ENCODE peak calls at places on chromosomes 2 and 18, in nine cellular contexts. K is fibroblast of lung; H is lower lobe of right lung; T is PC-3; S is PC-9; G is small intestine; M is CD8-positive, alpha-beta T cell; A is cardiac muscle cell; E is right lobe of liver. R is an unnamed sample. For H3K4me1, the result is how much of the 10 kb centered on the place peaks cover.

GRCh38 chr2:95317665-95318425 is 20.7 kb downstream of the KCNIP3 start:
- DNase-seq in K (no peak), H (no peak), T (no peak), S (no peak), G (no peak), M (no peak), A (no peak), E (no peak), R (no peak)

GRCh38 chr2:121360566-121361300 is 75.7 kb upstream of the TFCP2L1 start:
- DNase-seq in K (peak), H (peak), T (peak), S (peak), G (peak), M (no peak), A (peak), E (no peak), R (peak)

GRCh38 chr2:201881382-201881720 is 75.0 kb downstream of the CDK15 start:
- DNase-seq in K (no peak), H (no peak), T (no peak), S (no peak), G (no peak), M (no peak), A (no peak), E (no peak), R (no peak)

GRCh38 chr2:54416166-54416798 is 39.8 kb upstream of the SPTBN1 start:
- DNase-seq in K (peak), H (peak), T (no peak), S (peak), G (no peak), M (no peak), A (peak), E (no peak), R (peak)

GRCh38 chr18:44035554-44035953 is 645.1 kb upstream of the SETBP1 start:
- DNase-seq in K (peak), H (no peak), T (no peak), S (no peak), G (no peak), M (no peak), A (peak), E (no peak), R (no peak)

GRCh38 chr2:38751847-38752410 is 768 bp upstream of the SRSF7 start:
- DNase-seq in K (no peak), H (no peak), T (no peak), S (no peak), G (no peak), M (no peak), A (no peak), E (no peak), R (no peak)

GRCh38 chr2:213251618-213252017 is 32.6 kb upstream of the SPAG16 start:
- DNase-seq in K (peak), H (no peak), T (peak), S (no peak), G (peak), M (no peak), A (peak), E (no peak), R (no peak)

GRCh38 chr2:10446631-10447030 is 1.5 kb downstream of the ODC1 start:
- DNase-seq in K (no peak), H (no peak), T (no peak), S (no peak), G (no peak), M (no peak), A (no peak), E (no peak), R (no peak)

GRCh38 chr2:61952291-61952690 is 46.8 kb downstream of the COMMD1 start:
- DNase-seq in K (no peak), H (no peak), T (no peak), S (no peak), G (no peak), M (no peak), A (no peak), E (no peak), R (no peak)

GRCh38 chr2:262117-262516 is 1.7 kb downstream of the SH3YL1 start:
- DNase-seq in K (no peak), H (no peak), T (no peak), S (no peak), G (no peak), M (no peak), A (no peak), E (no peak), R (no peak)

GRCh38 chr18:77086034-77086433 is 46.5 kb downstream of the MBP start:
- DNase-seq in K (peak), H (no peak), T (peak), S (no peak), G (no peak), M (no peak), A (peak), E (no peak), R (no peak)

GRCh38 chr2:165069131-165069530 is 113.8 kb upstream of the SLC38A11 start:
- DNase-seq in K (no peak), H (no peak), T (no peak), S (no peak), G (no peak), M (no peak), A (no peak), E (no peak), R (no peak)

GRCh38 chr2:80687524-80687923 is 383.0 kb upstream of the LRRTM1 start:
- DNase-seq in K (no peak), H (no peak), T (no peak), S (no peak), G (no peak), M (no peak), A (no peak), E (no peak), R (no peak)

GRCh38 chr18:55272510-55273243 is 313.4 kb upstream of the CCDC68 start:
- DNase-seq in K (peak), H (no peak), T (no peak), S (no peak), G (no peak), M (no peak), A (peak), E (no peak), R (no peak)

GRCh38 chr18:9454061-9454703 is 21.1 kb upstream of the RALBP1 start:
- DNase-seq in K (no peak), H (no peak), T (no peak), S (no peak), G (no peak), M (no peak), A (peak), E (no peak), R (no peak)

GRCh38 chr2:213001285-213001910 is 150.0 kb downstream of the IKZF2 start:
- DNase-seq in K (peak), H (no peak), T (no peak), S (no peak), G (no peak), M (no peak), A (no peak), E (no peak), R (no peak)

GRCh38 chr2:227324671-227325055 is 388 bp upstream of the MFF start:
- DNase-seq in K (no peak), H (no peak), T (no peak), S (peak), G (no peak), M (peak), A (no peak), E (no peak), R (no peak)

GRCh38 chr18:78754311-78755043 is 225.1 kb upstream of the SALL3 start:
- DNase-seq in K (no peak), H (peak), T (no peak), S (no peak), G (no peak), M (no peak), A (no peak), E (no peak), R (no peak)

GRCh38 chr2:9160732-9161131 is 45.9 kb upstream of the ASAP2 start:
- DNase-seq in K (no peak), H (no peak), T (no peak), S (no peak), G (no peak), M (no peak), A (no peak), E (no peak), R (no peak)

GRCh38 chr18:22282311-22283235 is 113.2 kb downstream of the GATA6 start:
- DNase-seq in K (peak), H (no peak), T (peak), S (peak), G (peak), M (peak), A (peak), E (no peak), R (no peak)

GRCh38 chr18:48711651-48712486 is 173.0 kb downstream of the CTIF start:
- DNase-seq in K (peak), H (no peak), T (peak), S (peak), G (peak), M (no peak), A (peak), E (peak), R (no peak)

GRCh38 chr2:28457237-28457636 is 38.6 kb upstream of the PLB1 start:
- DNase-seq in K (no peak), H (no peak), T (no peak), S (no peak), G (no peak), M (no peak), A (no peak), E (no peak), R (no peak)

GRCh38 chr2:36485521-36485920 is 112.4 kb downstream of the FEZ2 start:
- DNase-seq in K (peak), H (no peak), T (peak), S (peak), G (no peak), M (no peak), A (peak), E (no peak), R (no peak)

GRCh38 chr2:24191848-24192247 is 17.0 kb downstream of the FAM228A start:
- DNase-seq in K (no peak), H (no peak), T (no peak), S (no peak), G (no peak), M (no peak), A (no peak), E (no peak), R (no peak)

GRCh38 chr2:191158179-191158578 is 7.4 kb upstream of the STAT4 start:
- DNase-seq in K (no peak), H (no peak), T (no peak), S (no peak), G (no peak), M (no peak), A (no peak), E (no peak), R (no peak)

GRCh38 chr2:57475391-57475790 is 571.2 kb upstream of the VRK2 start:
- DNase-seq in K (no peak), H (no peak), T (no peak), S (no peak), G (no peak), M (no peak), A (no peak), E (no peak), R (no peak)

GRCh38 chr18:217532-218334 is 50.1 kb downstream of the THOC1 start:
- DNase-seq in K (no peak), H (no peak), T (no peak), S (no peak), G (peak), M (no peak), A (no peak), E (no peak), R (no peak)

GRCh38 chr18:2981212-2981728 is 31.7 kb downstream of the LPIN2 start:
- DNase-seq in K (peak), H (no peak), T (peak), S (no peak), G (peak), M (no peak), A (peak), E (no peak), R (no peak)

GRCh38 chr2:129778608-129778877 is 200.9 kb upstream of the RAB6C start:
- DNase-seq in K (no peak), H (no peak), T (no peak), S (no peak), G (no peak), M (no peak), A (no peak), E (no peak), R (no peak)

GRCh38 chr2:172223601-172224054 is 120.9 kb upstream of the DLX2 start:
- DNase-seq in K (no peak), H (no peak), T (no peak), S (no peak), G (peak), M (no peak), A (no peak), E (no peak), R (no peak)

GRCh38 chr2:70796247-70796646 is 5.8 kb upstream of the FIGLA start:
- DNase-seq in K (no peak), H (no peak), T (no peak), S (no peak), G (no peak), M (no peak), A (no peak), E (no peak), R (no peak)

GRCh38 chr2:54543736-54544396 is 87.7 kb downstream of the SPTBN1 start:
- DNase-seq in K (no peak), H (no peak), T (no peak), S (no peak), G (no peak), M (no peak), A (no peak), E (no peak), R (no peak)

GRCh38 chr2:223614534-223614933 is 12.4 kb upstream of the SCG2 start:
- DNase-seq in K (no peak), H (no peak), T (no peak), S (no peak), G (no peak), M (no peak), A (no peak), E (no peak), R (no peak)

GRCh38 chr2:31239842-31240198 is 5.9 kb downstream of the EHD3 start:
- DNase-seq in K (peak), H (no peak), T (no peak), S (no peak), G (no peak), M (no peak), A (peak), E (peak), R (peak)

GRCh38 chr2:120520929-120521912 is 175.3 kb downstream of the INHBB start:
- DNase-seq in K (peak), H (no peak), T (peak), S (peak), G (peak), M (no peak), A (peak), E (no peak), R (no peak)

GRCh38 chr2:78992451-78992806 is 33.1 kb upstream of the REG3G start:
- DNase-seq in K (no peak), H (no peak), T (peak), S (no peak), G (no peak), M (no peak), A (peak), E (no peak), R (no peak)

GRCh38 chr18:46164920-46165319 is 60.7 kb downstream of the HAUS1 start:
- DNase-seq in K (no peak), H (no peak), T (no peak), S (no peak), G (no peak), M (no peak), A (no peak), E (no peak), R (no peak)

GRCh38 chr18:59172664-59173249 is 33.1 kb downstream of the SEC11C start:
- DNase-seq in K (peak), H (no peak), T (no peak), S (no peak), G (no peak), M (no peak), A (peak), E (no peak), R (no peak)

GRCh38 chr2:40033781-40034180 is 254.7 kb upstream of the THUMPD2 start:
- DNase-seq in K (no peak), H (no peak), T (no peak), S (no peak), G (no peak), M (no peak), A (peak), E (no peak), R (no peak)

GRCh38 chr2:64133828-64134227 is 10.4 kb downstream of the PELI1 start:
- DNase-seq in K (peak), H (no peak), T (peak), S (no peak), G (no peak), M (no peak), A (peak), E (no peak), R (no peak)

GRCh38 chr2:64134813-64135212 is 9.4 kb downstream of the PELI1 start:
- DNase-seq in K (no peak), H (no peak), T (no peak), S (no peak), G (no peak), M (no peak), A (no peak), E (no peak), R (no peak)

GRCh38 chr2:64137567-64137966 is 6.7 kb downstream of the PELI1 start:
- DNase-seq in K (peak), H (no peak), T (no peak), S (no peak), G (no peak), M (no peak), A (peak), E (no peak), R (no peak)

GRCh38 chr2:64133354-64133753 is 10.9 kb downstream of the PELI1 start:
- DNase-seq in K (no peak), H (no peak), T (no peak), S (no peak), G (no peak), M (no peak), A (no peak), E (no peak), R (no peak)

GRCh38 chr2:64135421-64135820 is 8.8 kb downstream of the PELI1 start:
- DNase-seq in K (no peak), H (no peak), T (no peak), S (no peak), G (no peak), M (no peak), A (no peak), E (no peak), R (no peak)
- H3K4me1 ChIP-seq in K (under half), H (half or more), T (under half), S (under half), G (under half), M (under half), A (under half), E (under half), R (half or more)

DNA sequence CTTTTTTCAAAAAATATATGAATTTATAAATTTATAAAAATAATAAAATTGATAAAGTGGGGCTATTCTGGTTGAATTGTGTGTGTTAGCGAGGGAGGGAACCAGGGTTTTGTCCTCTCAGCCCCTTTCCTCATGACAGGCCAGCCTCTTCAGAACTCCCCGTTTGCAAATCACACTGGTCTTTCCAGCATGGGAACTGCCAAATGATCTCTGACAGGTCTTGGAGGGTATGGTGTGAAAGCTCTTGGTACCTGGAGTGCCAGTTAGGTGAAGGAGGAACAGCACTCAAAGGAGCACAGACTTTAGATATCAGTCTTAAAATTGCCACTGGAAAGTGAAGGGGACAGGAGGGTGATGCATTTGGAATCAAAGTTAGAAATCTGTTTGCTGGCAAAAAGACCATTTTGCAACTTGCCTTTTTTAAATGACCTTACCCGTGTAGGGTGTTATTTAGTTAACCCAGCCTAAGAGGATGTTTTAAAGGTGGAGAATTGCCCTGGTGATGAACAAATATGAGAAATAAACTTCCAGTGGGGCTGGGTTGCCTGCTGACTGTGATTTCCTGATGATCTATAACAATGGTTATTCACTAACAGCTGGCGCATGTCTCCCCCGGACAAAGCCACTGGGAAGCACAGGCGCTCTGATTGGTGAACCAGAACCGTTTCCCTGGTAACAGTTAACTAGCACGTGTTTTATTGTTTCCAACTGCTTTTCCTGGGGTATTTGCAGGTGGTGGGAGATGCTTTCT is 85.3 kb upstream of the EFEMP1 start:
- DNase-seq in K (peak), H (no peak), T (peak), S (no peak), G (no peak), M (no peak), A (peak), E (no peak), R (peak)
- H3K4me1 ChIP-seq in K (under half), H (under half), T (under half), S (under half), G (under half), M (under half), A (under half), E (under half), R (under half)

GRCh38 chr2:25570161-25570840 is 103.1 kb downstream of the DTNB start:
- DNase-seq in K (no peak), H (no peak), T (no peak), S (no peak), G (no peak), M (no peak), A (peak), E (no peak), R (no peak)

GRCh38 chr2:25566094-25566493 is 107.3 kb downstream of the DTNB start:
- DNase-seq in K (no peak), H (no peak), T (no peak), S (no peak), G (no peak), M (no peak), A (no peak), E (no peak), R (no peak)

GRCh38 chr2:25566694-25567093 is 106.7 kb downstream of the DTNB start:
- DNase-seq in K (no peak), H (no peak), T (no peak), S (no peak), G (peak), M (no peak), A (peak), E (peak), R (no peak)

GRCh38 chr2:25572638-25573037 is 100.7 kb downstream of the DTNB start:
- DNase-seq in K (no peak), H (no peak), T (no peak), S (no peak), G (no peak), M (no peak), A (no peak), E (no peak), R (no peak)

GRCh38 chr2:25567406-25567805 is 106.0 kb downstream of the DTNB start:
- DNase-seq in K (peak), H (no peak), T (peak), S (peak), G (peak), M (no peak), A (peak), E (no peak), R (no peak)
- H3K4me1 ChIP-seq in K (under half), H (under half), T (under half), S (under half), G (under half), M (under half), A (under half), E (under half), R (under half)

GRCh38 chr18:63302647-63303405 is 16.7 kb downstream of the BCL2 start:
- DNase-seq in K (no peak), H (no peak), T (no peak), S (no peak), G (no peak), M (no peak), A (no peak), E (no peak), R (no peak)
- H3K4me1 ChIP-seq in K (under half), H (under half), T (under half), S (under half), G (under half), M (half or more), A (under half), E (under half), R (under half)

DNA sequence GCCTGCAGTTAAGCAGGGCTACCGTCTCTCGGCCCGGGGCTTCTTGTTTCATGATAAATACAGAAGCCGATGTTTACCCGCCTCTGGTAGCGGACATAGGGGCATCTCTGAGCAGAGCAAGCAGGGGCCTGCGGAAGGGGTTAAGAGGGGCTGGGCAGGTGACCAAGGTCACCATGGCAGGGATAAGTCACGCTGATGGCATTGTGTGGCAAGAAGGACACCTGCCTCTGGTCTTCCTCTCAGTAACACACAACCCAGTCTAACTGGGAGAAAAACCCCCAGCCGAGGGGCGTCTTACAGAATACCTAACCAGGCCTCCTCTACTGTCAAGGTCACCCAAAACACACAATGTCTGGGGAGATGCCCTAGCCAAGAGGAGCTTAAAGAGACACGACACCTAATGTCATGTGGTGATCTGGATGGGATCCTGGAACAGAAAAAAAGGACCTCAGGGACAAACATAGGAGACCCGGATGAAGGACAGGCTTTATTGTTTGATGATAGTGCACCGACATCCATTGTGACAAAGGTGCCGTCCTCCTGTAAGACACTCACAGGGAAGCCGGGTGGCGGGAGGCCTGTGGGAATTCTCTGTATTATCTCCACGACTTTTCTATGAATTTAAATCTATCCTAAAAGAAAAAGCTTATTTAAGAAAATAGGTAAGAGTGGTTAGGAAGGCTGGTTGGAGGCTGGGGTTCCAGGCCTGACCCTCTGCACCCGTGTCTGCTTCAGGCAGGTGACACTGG is 24.8 kb downstream of the SH3BP4 start:
- DNase-seq in K (no peak), H (no peak), T (no peak), S (no peak), G (no peak), M (no peak), A (no peak), E (no peak), R (no peak)
- H3K4me1 ChIP-seq in K (under half), H (half or more), T (under half), S (half or more), G (under half), M (under half), A (under half), E (under half), R (half or more)

R was measured in left ventricle myocardium inferior.